ENCODE peak calls at places on chromosomes 6 and 20, in eight cellular contexts. One of them, this sample, is unnamed. For H3K4me1, the result is how much of the 10 kb centered on the place peaks cover.

GRCh38 chr20:35710039-35710438 is 10.8 kb downstream of the ROMO1 start:
- DNase-seq in neural progenitor cell: no peak
- DNase-seq in OCI-LY7: no peak
- DNase-seq in PC-3: no peak
- DNase-seq in HCT116: no peak
- DNase-seq in GM23338: no peak
- DNase-seq in hepatocyte: no peak
- DNase-seq in MM.1S: no peak
- DNase-seq in this sample: peak

GRCh38 chr6:143427109-143427817 is 23.2 kb downstream of the ADAT2 start:
- DNase-seq in HCT116: no peak
- DNase-seq in PC-3: peak
- DNase-seq in GM23338: peak
- DNase-seq in MM.1S: peak
- DNase-seq in hepatocyte: peak
- DNase-seq in OCI-LY7: peak
- DNase-seq in neural progenitor cell: peak
- DNase-seq in this sample: peak

GRCh38 chr20:51713213-51713598 is 55.0 kb downstream of the ATP9A start:
- DNase-seq in GM23338: no peak
- DNase-seq in HCT116: no peak
- DNase-seq in hepatocyte: no peak
- DNase-seq in OCI-LY7: no peak
- DNase-seq in neural progenitor cell: no peak
- DNase-seq in MM.1S: no peak
- DNase-seq in PC-3: no peak
- DNase-seq in this sample: no peak

GRCh38 chr6:90811596-90812226 is 224.8 kb upstream of the MAP3K7 start:
- DNase-seq in OCI-LY7: no peak
- DNase-seq in hepatocyte: peak
- DNase-seq in HCT116: no peak
- DNase-seq in GM23338: no peak
- DNase-seq in MM.1S: no peak
- DNase-seq in neural progenitor cell: no peak
- DNase-seq in PC-3: no peak
- DNase-seq in this sample: no peak

GRCh38 chr6:29720863-29721262 is 2.4 kb upstream of the HLA-F start:
- DNase-seq in hepatocyte: no peak
- DNase-seq in OCI-LY7: peak
- DNase-seq in PC-3: peak
- DNase-seq in neural progenitor cell: no peak
- DNase-seq in GM23338: peak
- DNase-seq in MM.1S: peak
- DNase-seq in HCT116: peak
- DNase-seq in this sample: no peak

GRCh38 chr6:148548065-148548748 is 198.6 kb upstream of the UST start:
- DNase-seq in hepatocyte: no peak
- DNase-seq in PC-3: no peak
- DNase-seq in MM.1S: no peak
- DNase-seq in GM23338: no peak
- DNase-seq in HCT116: no peak
- DNase-seq in OCI-LY7: no peak
- DNase-seq in neural progenitor cell: no peak
- DNase-seq in this sample: peak

GRCh38 chr6:81298751-81299150 is 453.7 kb downstream of the TENT5A start:
- DNase-seq in PC-3: no peak
- DNase-seq in GM23338: no peak
- DNase-seq in neural progenitor cell: no peak
- DNase-seq in hepatocyte: no peak
- DNase-seq in MM.1S: no peak
- DNase-seq in OCI-LY7: no peak
- DNase-seq in HCT116: no peak
- DNase-seq in this sample: no peak

GRCh38 chr6:54282186-54282585 is 26.1 kb upstream of the TINAG start:
- DNase-seq in PC-3: peak
- DNase-seq in MM.1S: no peak
- DNase-seq in GM23338: no peak
- DNase-seq in neural progenitor cell: no peak
- DNase-seq in hepatocyte: no peak
- DNase-seq in HCT116: peak
- DNase-seq in OCI-LY7: no peak
- DNase-seq in this sample: peak

GRCh38 chr6:81786159-81786558 is 33.7 kb upstream of the TENT5A start:
- DNase-seq in HCT116: no peak
- DNase-seq in OCI-LY7: no peak
- DNase-seq in neural progenitor cell: no peak
- DNase-seq in GM23338: no peak
- DNase-seq in MM.1S: no peak
- DNase-seq in hepatocyte: no peak
- DNase-seq in PC-3: no peak
- DNase-seq in this sample: no peak

GRCh38 chr20:58634121-58634817 is 16.8 kb upstream of the STX16 start:
- DNase-seq in hepatocyte: no peak
- DNase-seq in PC-3: no peak
- DNase-seq in HCT116: no peak
- DNase-seq in GM23338: no peak
- DNase-seq in MM.1S: no peak
- DNase-seq in neural progenitor cell: no peak
- DNase-seq in OCI-LY7: no peak
- DNase-seq in this sample: no peak

DNA sequence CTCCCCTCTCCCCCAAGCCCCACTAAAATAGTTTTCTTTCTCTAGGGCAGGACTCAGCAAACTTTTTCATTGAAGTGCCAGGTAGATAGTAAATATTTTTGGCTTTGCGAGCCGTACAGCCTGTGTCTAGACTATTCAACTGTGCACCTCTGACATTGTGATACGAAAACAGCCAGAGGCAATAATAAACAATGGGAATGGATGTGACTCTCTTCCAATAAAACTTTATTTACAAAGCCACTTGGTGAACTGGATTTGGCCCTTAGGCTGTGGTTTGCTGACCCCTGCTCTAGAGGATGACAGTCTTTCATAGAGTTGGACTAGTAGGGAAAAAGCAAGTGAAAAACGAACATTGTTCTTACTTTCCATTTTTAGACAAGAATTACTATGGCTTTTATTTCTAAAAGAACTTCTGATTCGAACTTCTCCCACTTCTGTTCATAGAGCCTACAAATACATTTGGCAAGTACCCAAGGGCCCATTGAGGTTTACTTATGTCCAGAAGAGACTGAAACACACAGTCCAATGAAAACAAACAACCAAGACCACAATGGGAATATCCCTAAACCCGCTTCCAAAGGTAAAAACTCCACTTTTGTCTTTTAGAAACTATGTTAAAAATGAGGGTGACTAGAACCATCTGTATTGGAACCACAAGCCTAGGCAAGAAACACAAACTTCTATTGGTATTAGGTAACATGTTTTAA is 46.4 kb upstream of the CDKAL1 start:
- DNase-seq in neural progenitor cell: no peak
- DNase-seq in MM.1S: no peak
- DNase-seq in PC-3: peak
- DNase-seq in GM23338: no peak
- DNase-seq in OCI-LY7: no peak
- DNase-seq in hepatocyte: no peak
- DNase-seq in HCT116: no peak
- DNase-seq in this sample: no peak
- TF ChIP-seq EZH2phosphoT487 in neural progenitor cell: no peak
- TF ChIP-seq EZH2phosphoT487 in MM.1S: no peak
- TF ChIP-seq EZH2phosphoT487 in PC-3: no peak
- TF ChIP-seq EZH2phosphoT487 in GM23338: no peak
- TF ChIP-seq EZH2phosphoT487 in OCI-LY7: no peak
- TF ChIP-seq EZH2phosphoT487 in hepatocyte: no peak
- TF ChIP-seq EZH2phosphoT487 in HCT116: no peak
- TF ChIP-seq EZH2phosphoT487 in this sample: no peak

GRCh38 chr6:52511572-52512151 is 65.2 kb downstream of the TRAM2 start:
- DNase-seq in PC-3: peak
- DNase-seq in MM.1S: no peak
- DNase-seq in GM23338: no peak
- DNase-seq in neural progenitor cell: no peak
- DNase-seq in hepatocyte: no peak
- DNase-seq in OCI-LY7: no peak
- DNase-seq in HCT116: no peak
- DNase-seq in this sample: peak

GRCh38 chr6:52514514-52514913 is 62.3 kb downstream of the TRAM2 start:
- DNase-seq in hepatocyte: peak
- DNase-seq in OCI-LY7: no peak
- DNase-seq in HCT116: peak
- DNase-seq in neural progenitor cell: no peak
- DNase-seq in MM.1S: no peak
- DNase-seq in GM23338: no peak
- DNase-seq in PC-3: no peak
- DNase-seq in this sample: peak

GRCh38 chr6:52513896-52514295 is 63.0 kb downstream of the TRAM2 start:
- DNase-seq in GM23338: no peak
- DNase-seq in neural progenitor cell: no peak
- DNase-seq in hepatocyte: no peak
- DNase-seq in HCT116: no peak
- DNase-seq in OCI-LY7: no peak
- DNase-seq in PC-3: no peak
- DNase-seq in MM.1S: no peak
- DNase-seq in this sample: peak

GRCh38 chr6:52512199-52512598 is 64.7 kb downstream of the TRAM2 start:
- DNase-seq in hepatocyte: peak
- DNase-seq in OCI-LY7: no peak
- DNase-seq in HCT116: peak
- DNase-seq in neural progenitor cell: no peak
- DNase-seq in GM23338: no peak
- DNase-seq in MM.1S: no peak
- DNase-seq in PC-3: peak
- DNase-seq in this sample: peak

DNA sequence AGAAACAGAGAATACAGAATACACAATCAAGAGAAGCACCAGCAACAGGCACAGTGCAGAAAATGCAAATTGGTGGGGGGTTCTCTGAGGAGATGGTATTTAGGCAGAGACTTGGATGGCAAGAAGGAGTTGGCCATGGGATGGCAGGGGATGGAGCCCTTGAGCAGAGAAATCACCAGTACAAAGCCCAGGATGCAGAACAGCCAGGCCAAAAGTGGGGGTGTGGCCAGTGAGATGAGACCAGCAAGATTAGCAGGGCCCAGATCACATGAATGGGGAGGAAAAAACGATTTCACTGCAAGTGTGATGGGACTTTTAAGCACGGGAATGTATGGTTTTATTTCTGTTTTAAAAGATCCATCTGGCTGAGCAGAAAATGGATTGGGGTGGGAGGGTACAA is 63.4 kb downstream of the TRAM2 start:
- DNase-seq in GM23338: no peak
- DNase-seq in PC-3: no peak
- DNase-seq in hepatocyte: no peak
- DNase-seq in neural progenitor cell: no peak
- DNase-seq in OCI-LY7: no peak
- DNase-seq in MM.1S: no peak
- DNase-seq in HCT116: no peak
- DNase-seq in this sample: no peak
- H3K4me1 ChIP-seq in GM23338: under half
- H3K4me1 ChIP-seq in PC-3: under half
- H3K4me1 ChIP-seq in hepatocyte: under half
- H3K4me1 ChIP-seq in neural progenitor cell: under half
- H3K4me1 ChIP-seq in OCI-LY7: under half
- H3K4me1 ChIP-seq in MM.1S: under half
- H3K4me1 ChIP-seq in HCT116: half or more
- H3K4me1 ChIP-seq in this sample: half or more

GRCh38 chr20:1588166-1588868 is 30.8 kb upstream of the SIRPD start:
- DNase-seq in GM23338: no peak
- DNase-seq in MM.1S: no peak
- DNase-seq in PC-3: no peak
- DNase-seq in neural progenitor cell: no peak
- DNase-seq in hepatocyte: no peak
- DNase-seq in OCI-LY7: no peak
- DNase-seq in HCT116: no peak
- DNase-seq in this sample: no peak
- TF ChIP-seq EZH2phosphoT487 in GM23338: no peak
- TF ChIP-seq EZH2phosphoT487 in MM.1S: no peak
- TF ChIP-seq EZH2phosphoT487 in PC-3: no peak
- TF ChIP-seq EZH2phosphoT487 in neural progenitor cell: no peak
- TF ChIP-seq EZH2phosphoT487 in hepatocyte: no peak
- TF ChIP-seq EZH2phosphoT487 in OCI-LY7: no peak
- TF ChIP-seq EZH2phosphoT487 in HCT116: no peak
- TF ChIP-seq EZH2phosphoT487 in this sample: no peak

GRCh38 chr6:109702797-109703196 is 11.7 kb downstream of the FIG4 start:
- DNase-seq in hepatocyte: no peak
- DNase-seq in OCI-LY7: no peak
- DNase-seq in MM.1S: no peak
- DNase-seq in PC-3: no peak
- DNase-seq in GM23338: no peak
- DNase-seq in neural progenitor cell: no peak
- DNase-seq in HCT116: no peak
- DNase-seq in this sample: no peak
- H3K4me1 ChIP-seq in hepatocyte: under half
- H3K4me1 ChIP-seq in OCI-LY7: under half
- H3K4me1 ChIP-seq in MM.1S: under half
- H3K4me1 ChIP-seq in PC-3: under half
- H3K4me1 ChIP-seq in GM23338: under half
- H3K4me1 ChIP-seq in neural progenitor cell: under half
- H3K4me1 ChIP-seq in HCT116: under half
- H3K4me1 ChIP-seq in this sample: under half

DNA sequence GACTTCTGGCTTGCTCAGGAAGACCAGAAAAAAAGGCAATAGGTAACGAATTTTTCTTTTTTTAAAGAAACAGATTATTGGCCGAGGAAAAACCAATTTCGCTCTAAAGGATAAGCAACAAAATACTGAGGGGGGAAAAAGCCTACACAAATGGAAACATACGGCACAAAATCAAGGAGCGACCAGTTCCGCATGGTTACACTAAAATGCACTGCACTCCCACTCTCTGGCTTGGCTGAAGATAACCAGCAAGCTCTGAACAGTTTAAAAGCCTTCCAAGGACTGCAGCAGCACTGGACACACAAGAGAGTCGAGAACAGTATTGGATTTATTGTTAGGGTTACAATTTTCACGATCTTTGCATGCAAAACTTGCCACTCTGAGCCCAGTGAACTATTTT is 881 bp upstream of the MAP7 start:
- DNase-seq in hepatocyte: no peak
- DNase-seq in MM.1S: no peak
- DNase-seq in PC-3: no peak
- DNase-seq in OCI-LY7: no peak
- DNase-seq in neural progenitor cell: peak
- DNase-seq in HCT116: no peak
- DNase-seq in GM23338: no peak
- DNase-seq in this sample: no peak
- TF ChIP-seq EZH2phosphoT487 in hepatocyte: no peak
- TF ChIP-seq EZH2phosphoT487 in MM.1S: no peak
- TF ChIP-seq EZH2phosphoT487 in PC-3: no peak
- TF ChIP-seq EZH2phosphoT487 in OCI-LY7: no peak
- TF ChIP-seq EZH2phosphoT487 in neural progenitor cell: no peak
- TF ChIP-seq EZH2phosphoT487 in HCT116: no peak
- TF ChIP-seq EZH2phosphoT487 in GM23338: no peak
- TF ChIP-seq EZH2phosphoT487 in this sample: no peak

DNA sequence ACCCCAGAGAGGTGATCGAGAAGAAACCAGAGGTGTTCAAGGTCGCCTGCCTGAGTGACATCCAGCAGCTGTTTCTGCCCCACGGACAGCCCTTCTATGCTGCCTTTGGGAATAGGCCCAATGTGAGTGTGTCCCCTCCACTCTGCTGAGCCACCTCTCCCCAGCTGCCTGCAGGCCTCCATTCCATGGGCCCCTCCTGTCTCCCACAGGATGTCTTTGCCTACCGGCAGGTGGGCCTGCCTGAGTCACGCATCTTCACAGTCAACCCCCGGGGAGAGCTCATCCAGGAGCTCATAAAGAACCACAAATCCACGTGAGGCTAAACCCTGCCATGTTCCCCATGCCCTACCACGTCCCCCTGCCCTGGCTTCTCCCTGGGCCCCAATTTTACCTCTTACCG is 8.4 kb downstream of the EMILIN3 start:
- DNase-seq in PC-3: no peak
- DNase-seq in OCI-LY7: no peak
- DNase-seq in hepatocyte: no peak
- DNase-seq in GM23338: no peak
- DNase-seq in neural progenitor cell: no peak
- DNase-seq in HCT116: no peak
- DNase-seq in MM.1S: no peak
- DNase-seq in this sample: no peak
- H3K4me1 ChIP-seq in PC-3: under half
- H3K4me1 ChIP-seq in OCI-LY7: under half
- H3K4me1 ChIP-seq in hepatocyte: under half
- H3K4me1 ChIP-seq in GM23338: under half
- H3K4me1 ChIP-seq in neural progenitor cell: under half
- H3K4me1 ChIP-seq in HCT116: under half
- H3K4me1 ChIP-seq in MM.1S: under half
- H3K4me1 ChIP-seq in this sample: under half